ENCODE peak calls at places on chromosome 9, in ten cellular contexts. O, R, P, X, V, D, N, A, B and Y are unnamed samples.
A peak's percentile ranks its signal among the peaks of the same experiment; 100 is the strongest.

GRCh38 chr9:134413890-134414731 is 87.9 kb downstream of the RXRA start:
- DNase-seq in B (no peak), O (peak; percentile 100), N (no peak), D (peak; percentile 72), X (peak; percentile 87), R (no peak), A (no peak), P (peak; percentile 87), V (no peak), Y (peak; percentile 98)

GRCh38 chr9:28598396-28598795 is 1025.1 kb upstream of the C9orf72 start:
- DNase-seq in N (no peak), B (no peak), R (no peak), O (no peak), P (no peak), A (no peak), X (no peak), D (peak; percentile 56), V (no peak), Y (no peak)

GRCh38 chr9:124657526-124657925 is 113.6 kb downstream of the NR6A1 start:
- DNase-seq in P (no peak), X (no peak), V (no peak), N (peak; percentile 6), A (no peak), O (no peak), D (no peak), B (no peak), R (no peak), Y (no peak)

GRCh38 chr9:73179594-73179993 is 27.9 kb downstream of the ANXA1 start:
- DNase-seq in B (no peak), R (no peak), P (no peak), X (no peak), O (peak; percentile 2), A (peak; percentile 95), D (no peak), N (no peak), V (no peak), Y (no peak)

GRCh38 chr9:107158321-107158720 is 124.8 kb upstream of the RAD23B start:
- DNase-seq in A (no peak), D (no peak), B (no peak), P (peak; percentile 40), R (peak; percentile 71), O (no peak), V (no peak), N (no peak), X (peak; percentile 52), Y (no peak)

GRCh38 chr9:38482918-38483592 is 58.8 kb upstream of the IGFBPL1 start:
- DNase-seq in N (no peak), D (no peak), X (no peak), A (peak; percentile 54), V (no peak), R (peak; percentile 81), B (no peak), O (no peak), P (no peak), Y (no peak)

GRCh38 chr9:131181091-131181681 is 55.8 kb downstream of the NUP214 start:
- DNase-seq in O (no peak), R (peak; percentile 42), A (no peak), N (peak; percentile 11), B (no peak), P (no peak), D (no peak), V (no peak), X (no peak), Y (no peak)

GRCh38 chr9:124661184-124661755 is 109.8 kb downstream of the NR6A1 start:
- DNase-seq in A (no peak), P (no peak), D (no peak), R (peak; percentile 30), B (no peak), V (no peak), X (no peak), N (no peak), O (no peak), Y (no peak)

DNA sequence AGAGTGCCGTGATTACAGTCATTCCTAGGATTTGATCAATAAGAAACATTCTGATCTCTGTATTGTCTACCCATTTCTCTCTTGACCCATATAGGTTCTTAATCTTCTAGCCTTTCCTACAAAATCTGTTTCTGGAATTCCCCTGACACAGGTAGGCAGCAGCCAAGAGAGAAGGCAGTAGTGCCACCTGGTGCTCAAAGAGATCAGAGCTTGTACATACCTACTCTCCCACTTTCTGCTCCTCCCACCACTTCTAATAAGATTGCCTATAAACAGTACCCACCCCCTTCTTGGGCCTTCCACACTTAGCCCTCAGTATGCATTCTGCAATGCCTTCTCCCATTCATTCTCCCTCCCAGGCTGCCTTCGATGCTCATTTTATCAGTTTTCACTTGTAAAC is 117.4 kb upstream of the RORB start:
- DNase-seq in X (no peak), A (no peak), B (no peak), V (no peak), R (peak; percentile 73), P (peak; percentile 3), N (no peak), O (no peak), D (no peak), Y (no peak)
- TF ChIP-seq CTCF in X (peak; percentile 60), A (peak; percentile 62), B (no peak), V (no peak), R (no peak), P (peak; percentile 29), N (no peak), O (no peak), D (peak; percentile 25), Y (peak; percentile 24)

GRCh38 chr9:22217254-22217653 is 208.1 kb upstream of the CDKN2B start:
- DNase-seq in X (no peak), N (no peak), V (no peak), D (no peak), O (no peak), R (no peak), A (no peak), B (no peak), P (no peak), Y (no peak)

GRCh38 chr9:22214497-22215031 is 205.5 kb upstream of the CDKN2B start:
- DNase-seq in A (no peak), B (no peak), N (no peak), R (no peak), X (peak; percentile 49), O (peak; percentile 48), P (no peak), V (no peak), D (no peak), Y (no peak)

GRCh38 chr9:22215492-22215891 is 206.4 kb upstream of the CDKN2B start:
- DNase-seq in B (no peak), R (no peak), P (no peak), N (no peak), A (no peak), X (no peak), V (no peak), O (no peak), D (no peak), Y (no peak)

GRCh38 chr9:22214021-22214420 is 204.9 kb upstream of the CDKN2B start:
- DNase-seq in P (no peak), D (no peak), O (no peak), X (peak; percentile 35), R (no peak), B (no peak), A (no peak), V (no peak), N (no peak), Y (no peak)

GRCh38 chr9:22216730-22217160 is 207.6 kb upstream of the CDKN2B start:
- DNase-seq in D (no peak), A (no peak), B (no peak), N (no peak), P (no peak), R (no peak), V (no peak), O (no peak), X (peak; percentile 63), Y (no peak)
- TF ChIP-seq CTCF in D (no peak), A (no peak), B (no peak), N (no peak), P (no peak), R (no peak), V (no peak), O (peak; percentile 23), X (peak; percentile 19), Y (peak; percentile 73)

GRCh38 chr9:135926402-135927194 is 19.3 kb upstream of the CAMSAP1 start:
- DNase-seq in P (peak; percentile 72), X (peak; percentile 78), O (peak; percentile 99), N (no peak), R (no peak), V (no peak), A (peak; percentile 83), B (no peak), D (no peak), Y (peak; percentile 90)

GRCh38 chr9:135925496-135926133 is 18.3 kb upstream of the CAMSAP1 start:
- DNase-seq in P (no peak), D (no peak), V (no peak), A (no peak), N (no peak), O (peak; percentile 70), B (no peak), R (no peak), X (no peak), Y (peak; percentile 69)

GRCh38 chr9:135927195-135928013 is 20.1 kb upstream of the CAMSAP1 start:
- DNase-seq in X (no peak), O (no peak), R (no peak), P (no peak), B (no peak), N (no peak), A (no peak), D (no peak), V (no peak), Y (no peak)

GRCh38 chr9:135923508-135923907 is 16.2 kb upstream of the CAMSAP1 start:
- DNase-seq in O (no peak), V (no peak), X (no peak), A (no peak), R (no peak), B (no peak), D (no peak), P (no peak), N (no peak), Y (no peak)

DNA sequence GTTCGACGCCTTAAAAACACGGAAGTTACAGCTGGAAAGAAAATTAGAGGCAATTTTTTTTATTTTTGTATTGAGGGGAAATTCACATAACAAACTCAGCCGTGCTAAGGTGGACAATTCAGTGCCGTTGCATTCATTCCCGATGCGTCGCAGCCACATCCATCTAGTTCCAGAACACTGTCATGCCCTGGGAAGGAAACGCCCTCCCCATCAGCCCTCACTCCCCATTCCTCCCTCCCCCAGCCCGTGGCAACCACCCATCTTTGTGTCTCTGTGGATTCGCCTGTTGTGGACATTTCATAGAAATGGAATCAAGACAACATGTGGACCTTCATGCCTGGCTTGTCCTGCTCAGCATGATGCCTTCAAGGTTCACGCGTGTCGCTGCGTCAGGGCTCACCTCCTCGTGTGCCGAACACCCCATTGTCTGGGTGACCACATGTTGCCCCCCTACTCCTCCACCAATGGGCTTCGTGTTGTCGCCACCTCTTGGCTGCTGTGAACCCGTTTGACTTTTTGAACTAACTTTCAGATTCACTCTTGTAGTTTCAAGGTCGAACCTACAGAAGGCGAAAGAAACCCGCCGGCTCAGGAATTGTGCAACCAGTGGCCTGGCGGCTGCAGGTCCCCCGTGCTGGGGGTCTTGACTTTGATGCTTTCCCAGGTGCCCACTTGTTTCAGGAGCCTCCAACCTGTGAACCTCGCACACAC is 17.4 kb upstream of the CAMSAP1 start:
- DNase-seq in R (no peak), X (no peak), A (no peak), D (no peak), V (no peak), O (peak; percentile 89), B (no peak), N (no peak), P (no peak), Y (peak; percentile 58)
- TF ChIP-seq CTCF in R (no peak), X (no peak), A (no peak), D (no peak), V (no peak), O (no peak), B (no peak), N (no peak), P (no peak), Y (no peak)

DNA sequence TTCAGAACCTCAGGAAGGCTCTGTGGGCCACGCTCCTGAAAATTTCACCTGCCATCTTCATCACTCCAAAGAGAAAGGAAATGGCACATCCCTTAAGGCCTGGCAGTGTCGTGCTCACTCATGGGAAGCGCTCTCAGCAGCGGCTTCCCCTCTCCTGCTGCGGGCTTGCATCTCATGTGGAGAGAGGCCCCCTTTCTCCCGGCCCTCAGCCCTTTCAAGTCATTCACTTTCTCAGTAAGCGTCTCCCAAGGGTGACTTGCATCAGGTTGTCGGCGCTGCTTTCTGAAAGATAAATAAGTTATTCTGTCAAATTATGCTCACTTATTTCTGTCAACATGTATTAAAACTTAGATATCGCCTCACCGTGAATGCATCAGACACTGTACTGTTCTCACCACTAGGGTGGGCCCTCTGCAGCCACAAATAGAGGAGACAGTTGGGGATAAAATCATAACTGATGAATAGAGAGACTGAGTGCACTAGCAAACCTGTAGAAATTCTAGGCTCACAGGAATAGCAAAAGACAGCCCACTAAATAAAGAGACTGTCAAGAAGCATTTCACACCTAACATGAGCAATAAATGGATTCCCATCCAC is 174.6 kb downstream of the RFK start:
- DNase-seq in B (no peak), X (peak; percentile 29), V (no peak), D (no peak), O (peak; percentile 53), N (no peak), A (no peak), R (no peak), P (no peak), Y (no peak)
- TF ChIP-seq CTCF in B (no peak), X (peak; percentile 68), V (no peak), D (no peak), O (peak; percentile 44), N (no peak), A (no peak), R (peak; percentile 51), P (peak; percentile 17), Y (peak; percentile 59)